ENCODE peak calls at places on chromosomes 13 and 19, in nine cellular contexts. D is CD4-positive, alpha-beta memory T cell; S is thoracic aorta; V is colonic mucosa; H is K562; Y is A673; X is prostate gland; O is NT2/D1; I is SK-N-SH. M is an unnamed sample.

GRCh38 chr13:28544026-28544425 is 49.1 kb upstream of the FLT1 start:
- DNase-seq in X (no peak), Y (no peak), O (no peak), V (no peak), D (no peak), I (no peak), H (no peak), S (no peak), M (no peak)

GRCh38 chr19:32397736-32398135 is 7.8 kb upstream of the DPY19L3 start:
- DNase-seq in I (no peak), S (no peak), D (no peak), X (no peak), O (no peak), H (no peak), Y (no peak), V (no peak), M (no peak)

GRCh38 chr13:49214917-49215376 is 5.2 kb upstream of the MLNR start:
- DNase-seq in H (no peak), X (peak; percentile 19), Y (peak; percentile 75), S (no peak), O (peak; percentile 33), V (peak; percentile 67), D (peak; percentile 48), I (no peak), M (no peak)

GRCh38 chr19:2249880-2250764 is 999 bp downstream of the AMH start:
- DNase-seq in D (no peak), X (no peak), I (peak; percentile 36), S (no peak), O (no peak), V (no peak), H (no peak), Y (no peak), M (peak; percentile 21)

GRCh38 chr13:27455331-27455855 is 5.0 kb upstream of the MTIF3 start:
- DNase-seq in H (no peak), Y (no peak), S (no peak), I (no peak), X (no peak), O (no peak), D (peak; percentile 33), V (no peak), M (no peak)

GRCh38 chr19:17125052-17125727 is 49.6 kb downstream of the MYO9B start:
- DNase-seq in H (no peak), Y (no peak), X (no peak), S (no peak), D (peak; percentile 80), I (no peak), O (no peak), V (no peak), M (no peak)

GRCh38 chr13:114109646-114110045 is 22.8 kb downstream of the RASA3 start:
- DNase-seq in X (no peak), H (no peak), Y (no peak), D (no peak), S (no peak), I (peak; percentile 85), O (no peak), V (no peak), M (peak; percentile 72)

GRCh38 chr19:2282062-2282861 is at the start of gene PEAK3:
- DNase-seq in X (peak; percentile 31), O (no peak), S (no peak), H (peak; percentile 75), D (no peak), Y (no peak), V (peak; percentile 67), I (peak; percentile 80), M (no peak)

GRCh38 chr13:27374650-27375049 is 49.8 kb upstream of the GTF3A start:
- DNase-seq in V (peak; percentile 85), X (peak; percentile 56), S (peak; percentile 26), D (peak; percentile 46), H (peak; percentile 77), Y (peak; percentile 82), O (peak; percentile 63), I (peak; percentile 75), M (peak; percentile 76)

GRCh38 chr13:48808689-48809088 is 155.0 kb downstream of the CYSLTR2 start:
- DNase-seq in H (peak; percentile 30), O (no peak), S (no peak), X (no peak), V (no peak), Y (no peak), I (no peak), D (no peak), M (no peak)

GRCh38 chr13:41905600-41906254 is 55.2 kb downstream of the VWA8 start:
- DNase-seq in O (no peak), V (no peak), H (peak; percentile 32), S (no peak), X (no peak), I (peak; percentile 33), Y (peak; percentile 48), D (peak; percentile 43), M (no peak)

GRCh38 chr19:56699552-56699951 is 28.0 kb upstream of the ZNF835 start:
- DNase-seq in H (no peak), V (no peak), Y (no peak), D (no peak), S (no peak), O (no peak), X (no peak), I (no peak), M (no peak)

GRCh38 chr19:16593181-16593580 is 21.0 kb upstream of the SLC35E1 start:
- DNase-seq in O (no peak), D (no peak), S (no peak), X (no peak), Y (no peak), H (no peak), V (no peak), I (no peak), M (no peak)

GRCh38 chr13:52600666-52601065 is 41.6 kb upstream of the HNRNPA1L2 start:
- DNase-seq in D (no peak), H (no peak), V (no peak), I (no peak), X (no peak), S (no peak), O (no peak), Y (no peak), M (no peak)

GRCh38 chr13:114032121-114032799 is 58.4 kb upstream of the C13orf46 start:
- DNase-seq in V (no peak), I (no peak), S (no peak), X (no peak), D (no peak), O (peak; percentile 22), Y (no peak), H (no peak), M (no peak)

GRCh38 chr13:40618581-40619478 is 47.6 kb downstream of the FOXO1 start:
- DNase-seq in I (no peak), X (no peak), Y (no peak), S (no peak), V (no peak), H (no peak), O (no peak), D (no peak), M (no peak)

GRCh38 chr19:13010038-13010991 is 15.0 kb downstream of the NFIX start:
- DNase-seq in Y (no peak), X (peak; percentile 78), V (no peak), D (no peak), O (no peak), H (no peak), S (no peak), I (no peak), M (no peak)
- H3K27me3 ChIP-seq in Y (no peaks in the 10 kb centered on the region), X (no peaks in the 10 kb centered on the region), V (no peaks in the 10 kb centered on the region), D (peaks cover 42% of the 10 kb centered on the region), O (peaks cover 100% of the 10 kb centered on the region), H (no peaks in the 10 kb centered on the region), S (no peaks in the 10 kb centered on the region), I (no peaks in the 10 kb centered on the region), M (no peaks in the 10 kb centered on the region)

GRCh38 chr13:109160887-109161669 is 531.7 kb downstream of the MYO16 start:
- DNase-seq in I (no peak), O (no peak), S (no peak), H (no peak), V (no peak), D (no peak), Y (no peak), X (no peak), M (no peak)

GRCh38 chr13:109159650-109160309 is 530.4 kb downstream of the MYO16 start:
- DNase-seq in Y (no peak), S (no peak), I (peak; percentile 35), O (no peak), D (no peak), X (no peak), V (no peak), H (no peak), M (no peak)

GRCh38 chr13:109162248-109163051 is 533.0 kb downstream of the MYO16 start:
- DNase-seq in H (no peak), X (no peak), D (no peak), I (no peak), V (no peak), Y (no peak), O (no peak), S (no peak), M (no peak)

GRCh38 chr13:109158383-109158782 is 529.0 kb downstream of the MYO16 start:
- DNase-seq in I (no peak), H (no peak), Y (no peak), X (no peak), S (no peak), V (no peak), O (no peak), D (no peak), M (no peak)

GRCh38 chr13:109160357-109160756 is 530.9 kb downstream of the MYO16 start:
- DNase-seq in V (no peak), Y (no peak), S (no peak), X (no peak), H (no peak), D (no peak), O (no peak), I (no peak), M (no peak)
- H3K4me1 ChIP-seq in V (no peaks in the 10 kb centered on the region), Y (peaks cover 20% of the 10 kb centered on the region), S (peaks cover 12% of the 10 kb centered on the region), X (no peaks in the 10 kb centered on the region), H (no peaks in the 10 kb centered on the region), D (no peaks in the 10 kb centered on the region), O (peaks cover 2% of the 10 kb centered on the region), I (peaks cover 29% of the 10 kb centered on the region), M (no peaks in the 10 kb centered on the region)

DNA sequence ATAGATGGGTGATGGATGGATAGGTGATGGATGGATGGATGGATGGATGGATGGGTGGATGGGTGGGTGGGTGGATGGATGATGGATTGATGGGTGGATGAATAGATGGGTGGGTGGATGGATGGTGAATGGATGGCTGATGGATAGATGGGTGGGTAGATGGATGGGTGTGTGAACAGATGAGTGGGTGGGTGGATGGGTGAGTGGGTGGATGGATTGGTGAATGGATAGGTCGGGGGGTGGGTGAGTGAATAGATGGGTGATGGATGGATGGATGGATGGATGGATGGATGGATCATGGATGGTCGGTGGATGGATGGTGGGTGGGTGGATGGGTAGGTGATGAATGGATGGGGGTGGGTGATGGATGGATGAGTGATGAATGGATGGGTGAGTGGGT is 3.5 kb downstream of the SMIM24 start:
- DNase-seq in D (no peak), H (no peak), Y (no peak), X (no peak), V (no peak), I (no peak), O (no peak), S (no peak), M (no peak)
- H3K27me3 ChIP-seq in D (no peaks in the 10 kb centered on the region), H (peaks cover 9% of the 10 kb centered on the region), Y (peaks cover 12% of the 10 kb centered on the region), X (no peaks in the 10 kb centered on the region), V (no peaks in the 10 kb centered on the region), I (no peaks in the 10 kb centered on the region), O (peaks cover 27% of the 10 kb centered on the region), S (no peaks in the 10 kb centered on the region), M (peaks cover 12% of the 10 kb centered on the region)

GRCh38 chr19:54206831-54207177 is 6.1 kb downstream of the RPS9 start:
- DNase-seq in X (no peak), I (no peak), D (no peak), Y (no peak), S (no peak), O (no peak), V (no peak), H (no peak), M (no peak)
- H3K4me1 ChIP-seq in X (peaks cover 22% of the 10 kb centered on the region), I (peaks cover 60% of the 10 kb centered on the region), D (peaks cover 96% of the 10 kb centered on the region), Y (peaks cover 52% of the 10 kb centered on the region), S (peaks cover 27% of the 10 kb centered on the region), O (peaks cover 29% of the 10 kb centered on the region), V (peaks cover 39% of the 10 kb centered on the region), H (peaks cover 83% of the 10 kb centered on the region), M (peaks cover 42% of the 10 kb centered on the region)

GRCh38 chr13:77918391-77919261 is at the start of gene EDNRB:
- DNase-seq in S (no peak), Y (peak; percentile 81), O (no peak), D (no peak), X (peak; percentile 12), H (no peak), I (peak; percentile 39), V (peak; percentile 43), M (peak; percentile 28)
- H3K27me3 ChIP-seq in S (no peaks in the 10 kb centered on the region), Y (peaks cover 72% of the 10 kb centered on the region), O (peaks cover 13% of the 10 kb centered on the region), D (peaks cover 10% of the 10 kb centered on the region), X (no peaks in the 10 kb centered on the region), H (no peaks in the 10 kb centered on the region), I (peaks cover 37% of the 10 kb centered on the region), V (no peaks in the 10 kb centered on the region), M (peaks cover 54% of the 10 kb centered on the region)

M was measured in BE2C.